ENCODE peak calls at places on chromosome 16, in eight cellular contexts. W is GM23338; N is activated naive CD8-positive, alpha-beta T cell treated with anti-CD3 and anti-CD28 coated beads for 36 hours; B is AG10803; S is NCI-H2081; P is adrenal gland; H is DMS153; F is psoas muscle. Z is an unnamed sample.

GRCh38 chr16:67163164-67163902 is 1.2 kb upstream of the HSF4 start:
- DNase-seq in W (peak), N (peak), B (peak), S (peak), P (no peak), H (peak), F (peak), Z (no peak)

GRCh38 chr16:28149016-28149888 is 62.5 kb downstream of the XPO6 start:
- DNase-seq in W (no peak), N (peak), B (no peak), S (no peak), P (no peak), H (no peak), F (no peak), Z (no peak)

GRCh38 chr16:63061319-63061718 is 1025.1 kb upstream of the CDH8 start:
- DNase-seq in W (peak), N (no peak), B (no peak), S (no peak), P (no peak), H (no peak), F (no peak), Z (no peak)

GRCh38 chr16:4882261-4882632 is 35.0 kb downstream of the UBN1 start:
- DNase-seq in W (no peak), N (no peak), B (peak), S (no peak), P (no peak), H (no peak), F (no peak), Z (no peak)

GRCh38 chr16:1913327-1914083 is 4.7 kb downstream of the HS3ST6 start:
- DNase-seq in W (no peak), N (no peak), B (no peak), S (peak), P (no peak), H (peak), F (no peak), Z (peak)

GRCh38 chr16:66588981-66589713 is 9.9 kb downstream of the CMTM2 start:
- DNase-seq in W (peak), N (peak), B (no peak), S (no peak), P (no peak), H (no peak), F (peak), Z (peak)

GRCh38 chr16:4698321-4699029 is 5.1 kb downstream of the NUDT16L1 start:
- DNase-seq in W (no peak), N (no peak), B (no peak), S (no peak), P (no peak), H (no peak), F (no peak), Z (no peak)

GRCh38 chr16:30491744-30492308 is 19.3 kb downstream of the ITGAL start:
- DNase-seq in W (no peak), N (peak), B (peak), S (no peak), P (peak), H (no peak), F (no peak), Z (no peak)

GRCh38 chr16:10979717-10980601 is 35.6 kb downstream of the CLEC16A start:
- DNase-seq in W (peak), N (no peak), B (peak), S (no peak), P (no peak), H (no peak), F (peak), Z (no peak)

GRCh38 chr16:77736879-77737278 is 14.6 kb downstream of the NUDT7 start:
- DNase-seq in W (no peak), N (no peak), B (no peak), S (no peak), P (no peak), H (no peak), F (no peak), Z (no peak)

GRCh38 chr16:24132048-24132796 is 123.9 kb upstream of the CACNG3 start:
- DNase-seq in W (no peak), N (no peak), B (no peak), S (no peak), P (no peak), H (no peak), F (no peak), Z (no peak)

GRCh38 chr16:32116080-32116479 is 137.0 kb upstream of the TP53TG3D start:
- DNase-seq in W (no peak), N (no peak), B (no peak), S (no peak), P (no peak), H (no peak), F (peak), Z (no peak)

Z was measured in stomach.